ENCODE peak calls at places on chromosomes 3 and 15, in five cellular contexts. X is PC-3, D is AG09309, U is T follicular helper cell, V is AG08396. A is an unnamed sample.

GRCh38 chr3:50136714-50137405 is 18.3 kb upstream of the SEMA3F start:
- DNase-seq in U (no peak), V (no peak), X (no peak), D (no peak), A (no peak)

GRCh38 chr3:99648091-99648490 is 9.7 kb downstream of the COL8A1 start:
- DNase-seq in U (no peak), D (no peak), V (no peak), X (peak), A (peak)

GRCh38 chr3:134094491-134094890 is 64.8 kb upstream of the SLCO2A1 start:
- DNase-seq in X (no peak), U (no peak), D (no peak), V (no peak), A (no peak)

GRCh38 chr15:98873441-98874218 is 134.0 kb downstream of the PGPEP1L start:
- DNase-seq in V (peak), U (no peak), X (peak), D (peak), A (peak)

GRCh38 chr15:75100679-75101078 is 77.3 kb downstream of the PPCDC start:
- DNase-seq in D (no peak), U (no peak), V (no peak), X (no peak), A (no peak)

GRCh38 chr3:54999159-54999558 is 71.3 kb upstream of the LRTM1 start:
- DNase-seq in V (peak), U (no peak), X (peak), D (peak), A (peak)

GRCh38 chr3:33389908-33390307 is 50.3 kb downstream of the UBP1 start:
- DNase-seq in X (no peak), D (no peak), V (no peak), U (no peak), A (no peak)

GRCh38 chr3:115072265-115073008 is 74.7 kb downstream of the ZBTB20 start:
- DNase-seq in D (peak), U (no peak), X (peak), V (peak), A (no peak)

GRCh38 chr3:168034152-168034928 is 61.4 kb downstream of the GOLIM4 start:
- DNase-seq in X (peak), V (peak), D (peak), U (no peak), A (peak)

GRCh38 chr3:185317674-185318073 is 45.3 kb upstream of the MAP3K13 start:
- DNase-seq in X (peak), D (no peak), V (no peak), U (no peak), A (no peak)

GRCh38 chr3:11618897-11619296 is 24.8 kb downstream of the VGLL4 start:
- DNase-seq in U (no peak), X (no peak), D (no peak), V (no peak), A (no peak)

GRCh38 chr3:156762631-156763185 is 63.4 kb upstream of the LEKR1 start:
- DNase-seq in V (no peak), X (no peak), D (peak), U (no peak), A (no peak)

GRCh38 chr3:161854232-161854771 is 357.7 kb downstream of the OTOL1 start:
- DNase-seq in X (peak), D (peak), V (no peak), U (no peak), A (peak)

GRCh38 chr15:41861736-41862356 is 23.2 kb downstream of the PLA2G4B start:
- DNase-seq in V (no peak), D (no peak), X (no peak), U (no peak), A (no peak)

GRCh38 chr3:73500321-73500720 is 124.4 kb downstream of the PDZRN3 start:
- DNase-seq in D (no peak), V (no peak), U (no peak), X (no peak), A (no peak)

GRCh38 chr15:58057559-58057958 is 8.0 kb downstream of the ALDH1A2 start:
- DNase-seq in U (no peak), D (no peak), X (peak), V (no peak), A (peak)